ENCODE peak calls at places on chromosomes 1 and 21, in seven cellular contexts. D is GM23248; K is HEK293T; I is T-helper 2 cell; A is omental fat pad; U is activated naive CD4-positive, alpha-beta T cell treated with anti-CD3 and anti-CD28 coated beads, Interleukin-2, amount 10 ng/mL, durations not matched to agents 7 days and 5 days; N is stimulated activated CD4-positive, alpha-beta T cell treated with anti-CD3 and anti-CD28 coated beads, TNF-alpha, amount 100 ng/mL, for 48 hours. W is an unnamed sample.

GRCh38 chr21:40254540-40255455 is 387.6 kb downstream of the PCP4 start:
- DNase-seq in D (no peak), A (no peak), N (no peak), K (no peak), I (no peak), U (no peak), W (no peak)

GRCh38 chr1:12111741-12112140 is 48.6 kb downstream of the TNFRSF8 start:
- DNase-seq in A (no peak), K (no peak), I (no peak), U (no peak), N (no peak), D (no peak), W (no peak)

GRCh38 chr1:97603218-97603617 is 317.6 kb downstream of the DPYD start:
- DNase-seq in I (no peak), U (no peak), A (no peak), D (no peak), K (no peak), N (no peak), W (no peak)

GRCh38 chr21:40166291-40166843 is 299.1 kb downstream of the PCP4 start:
- DNase-seq in N (no peak), U (no peak), D (no peak), A (no peak), K (no peak), I (no peak), W (no peak)

GRCh38 chr1:24872446-24872845 is 57.6 kb downstream of the RUNX3 start:
- DNase-seq in N (no peak), A (no peak), D (no peak), U (no peak), K (no peak), I (no peak), W (no peak)

GRCh38 chr1:243598433-243598832 is 251.6 kb downstream of the AKT3 start:
- DNase-seq in N (peak; percentile 11), D (peak; percentile 90), I (peak; percentile 82), K (no peak), A (no peak), U (peak; percentile 32), W (peak; percentile 54)

GRCh38 chr1:197178998-197179397 is 32.5 kb upstream of the ASPM start:
- DNase-seq in A (no peak), K (no peak), I (peak; percentile 10), U (no peak), D (peak; percentile 71), N (no peak), W (no peak)

GRCh38 chr1:2233468-2233867 is 5.3 kb downstream of the SKI start:
- DNase-seq in I (no peak), U (no peak), N (no peak), K (no peak), A (no peak), D (peak; percentile 53), W (no peak)

GRCh38 chr21:41598561-41599511 is 90.9 kb upstream of the TMPRSS2 start:
- DNase-seq in N (no peak), U (no peak), A (no peak), D (no peak), K (no peak), I (no peak), W (no peak)

GRCh38 chr21:38352536-38353219 is 95.9 kb downstream of the KCNJ15 start:
- DNase-seq in K (peak; percentile 54), N (no peak), I (peak; percentile 40), D (peak; percentile 89), U (peak; percentile 57), A (peak; percentile 41), W (peak; percentile 39)

GRCh38 chr1:181765627-181766026 is 282.3 kb downstream of the CACNA1E start:
- DNase-seq in I (no peak), N (no peak), D (no peak), U (no peak), K (no peak), A (no peak), W (no peak)

GRCh38 chr1:41708332-41708731 is 210.4 kb downstream of the HIVEP3 start:
- DNase-seq in D (no peak), I (no peak), N (no peak), K (no peak), U (no peak), A (no peak), W (no peak)

GRCh38 chr1:3069491-3070303 is 694 bp downstream of the PRDM16 start:
- DNase-seq in N (no peak), U (peak; percentile 41), A (no peak), I (no peak), K (peak; percentile 62), D (peak; percentile 60), W (no peak)

GRCh38 chr1:225987491-225988316 is 11.4 kb downstream of the SDE2 start:
- DNase-seq in U (no peak), D (peak; percentile 69), N (no peak), A (no peak), K (no peak), I (peak; percentile 59), W (no peak)

GRCh38 chr21:35026617-35027557 is 22.2 kb downstream of the RUNX1 start:
- DNase-seq in K (no peak), N (peak; percentile 72), A (no peak), U (peak; percentile 90), I (peak; percentile 99), D (peak; percentile 18), W (peak; percentile 91)

GRCh38 chr1:24233684-24234600 is 46.9 kb upstream of the IFNLR1 start:
- DNase-seq in I (no peak), U (no peak), A (no peak), N (no peak), D (peak; percentile 48), K (no peak), W (no peak)

GRCh38 chr21:27406297-27407009 is 439.6 kb upstream of the ADAMTS5 start:
- DNase-seq in A (no peak), K (no peak), N (no peak), U (no peak), I (no peak), D (peak; percentile 49), W (no peak)

GRCh38 chr1:61088163-61088840 is 5.9 kb downstream of the NFIA start:
- DNase-seq in D (no peak), N (no peak), I (no peak), K (no peak), U (no peak), A (no peak), W (no peak)

GRCh38 chr1:114462341-114462740 is 48.7 kb downstream of the TRIM33 start:
- DNase-seq in I (no peak), A (no peak), K (no peak), N (no peak), D (peak; percentile 37), U (no peak), W (no peak)

GRCh38 chr21:14741237-14741636 is 195.1 kb upstream of the SAMSN1 start:
- DNase-seq in D (no peak), U (no peak), K (no peak), N (no peak), A (no peak), I (no peak), W (no peak)

GRCh38 chr1:231172411-231172810 is 10.6 kb downstream of the TRIM67 start:
- DNase-seq in N (no peak), D (no peak), I (no peak), A (no peak), U (no peak), K (no peak), W (no peak)

GRCh38 chr1:20280399-20280798 is 10.3 kb upstream of the VWA5B1 start:
- DNase-seq in I (no peak), N (no peak), K (no peak), A (no peak), D (no peak), U (no peak), W (no peak)

GRCh38 chr1:232973652-232974611 is 23.5 kb downstream of the NTPCR start:
- DNase-seq in A (no peak), K (no peak), U (no peak), D (peak; percentile 21), I (no peak), N (no peak), W (no peak)

GRCh38 chr21:21373969-21374368 is 375.8 kb downstream of the NCAM2 start:
- DNase-seq in I (no peak), D (peak; percentile 2), K (no peak), N (no peak), U (no peak), A (no peak), W (no peak)

GRCh38 chr1:14552246-14552970 is 46.1 kb upstream of the KAZN start:
- DNase-seq in A (no peak), U (no peak), K (no peak), I (no peak), N (no peak), D (no peak), W (no peak)

GRCh38 chr1:184483101-184483813 is 96.4 kb downstream of the C1orf21 start:
- DNase-seq in A (no peak), U (no peak), I (no peak), N (no peak), D (peak; percentile 68), K (no peak), W (no peak)

GRCh38 chr1:154759196-154759595 is 110.9 kb downstream of the KCNN3 start:
- DNase-seq in N (peak; percentile 66), K (no peak), D (no peak), U (peak; percentile 69), A (no peak), I (peak; percentile 72), W (peak; percentile 75)

GRCh38 chr1:214439352-214440119 is 111.9 kb downstream of the PTPN14 start:
- DNase-seq in A (no peak), N (peak; percentile 58), D (no peak), K (peak; percentile 71), U (peak; percentile 42), I (peak; percentile 95), W (peak; percentile 47)

W was measured in activated CD8-positive, alpha-beta T cell treated with anti-CD3 and anti-CD28 coated beads, Interleukin-2, amount 10 ng/mL, durations not matched to agents 7 days and 5 days.